ENCODE peak calls at places on chromosomes 3 and 15, in nine cellular contexts. One of them, this sample, is unnamed.
A peak's percentile ranks its signal among the peaks of the same experiment; 100 is the strongest.

GRCh38 chr15:31163769-31164572 is 62.4 kb upstream of the TRPM1 start:
- DNase-seq in amniotic stem cell: no peak
- DNase-seq in NCI-H1092: no peak
- DNase-seq in stimulated activated effector memory CD8-positive, alpha-beta T cell treated with anti-CD3 and anti-CD28 coated beads, Interleukin-12 subunit alpha, Interleukin-12 subunit beta, amount 100 ng/mL, for 72 hours: peak; percentile 25
- DNase-seq in fibroblast of the conjunctiva: no peak
- DNase-seq in endothelial cell: no peak
- DNase-seq in epithelial cell of esophagus: peak; percentile 91
- DNase-seq in esophagus squamous epithelium: no peak
- DNase-seq in AG09309: no peak
- DNase-seq in this sample: no peak

GRCh38 chr3:5758699-5759098 is 571.2 kb downstream of the EDEM1 start:
- DNase-seq in amniotic stem cell: no peak
- DNase-seq in NCI-H1092: no peak
- DNase-seq in stimulated activated effector memory CD8-positive, alpha-beta T cell treated with anti-CD3 and anti-CD28 coated beads, Interleukin-12 subunit alpha, Interleukin-12 subunit beta, amount 100 ng/mL, for 72 hours: no peak
- DNase-seq in fibroblast of the conjunctiva: no peak
- DNase-seq in endothelial cell: no peak
- DNase-seq in epithelial cell of esophagus: no peak
- DNase-seq in esophagus squamous epithelium: no peak
- DNase-seq in AG09309: no peak
- DNase-seq in this sample: no peak

GRCh38 chr3:39255503-39256325 is 24.1 kb downstream of the CX3CR1 start:
- DNase-seq in amniotic stem cell: no peak
- DNase-seq in NCI-H1092: no peak
- DNase-seq in stimulated activated effector memory CD8-positive, alpha-beta T cell treated with anti-CD3 and anti-CD28 coated beads, Interleukin-12 subunit alpha, Interleukin-12 subunit beta, amount 100 ng/mL, for 72 hours: peak; percentile 44
- DNase-seq in fibroblast of the conjunctiva: no peak
- DNase-seq in endothelial cell: no peak
- DNase-seq in epithelial cell of esophagus: peak; percentile 31
- DNase-seq in esophagus squamous epithelium: peak; percentile 19
- DNase-seq in AG09309: no peak
- DNase-seq in this sample: no peak

GRCh38 chr15:98923159-98923558 is 84.4 kb downstream of the PGPEP1L start:
- DNase-seq in amniotic stem cell: no peak
- DNase-seq in NCI-H1092: no peak
- DNase-seq in stimulated activated effector memory CD8-positive, alpha-beta T cell treated with anti-CD3 and anti-CD28 coated beads, Interleukin-12 subunit alpha, Interleukin-12 subunit beta, amount 100 ng/mL, for 72 hours: no peak
- DNase-seq in fibroblast of the conjunctiva: no peak
- DNase-seq in endothelial cell: no peak
- DNase-seq in epithelial cell of esophagus: no peak
- DNase-seq in esophagus squamous epithelium: no peak
- DNase-seq in AG09309: no peak
- DNase-seq in this sample: no peak

GRCh38 chr3:22960326-22960984 is 242.7 kb upstream of the UBE2E2 start:
- DNase-seq in amniotic stem cell: peak; percentile 48
- DNase-seq in NCI-H1092: peak; percentile 3
- DNase-seq in stimulated activated effector memory CD8-positive, alpha-beta T cell treated with anti-CD3 and anti-CD28 coated beads, Interleukin-12 subunit alpha, Interleukin-12 subunit beta, amount 100 ng/mL, for 72 hours: no peak
- DNase-seq in fibroblast of the conjunctiva: peak; percentile 23
- DNase-seq in endothelial cell: peak; percentile 22
- DNase-seq in epithelial cell of esophagus: peak; percentile 52
- DNase-seq in esophagus squamous epithelium: no peak
- DNase-seq in AG09309: no peak
- DNase-seq in this sample: no peak

GRCh38 chr15:39133201-39133600 is 447.7 kb upstream of the THBS1 start:
- DNase-seq in amniotic stem cell: no peak
- DNase-seq in NCI-H1092: no peak
- DNase-seq in stimulated activated effector memory CD8-positive, alpha-beta T cell treated with anti-CD3 and anti-CD28 coated beads, Interleukin-12 subunit alpha, Interleukin-12 subunit beta, amount 100 ng/mL, for 72 hours: no peak
- DNase-seq in fibroblast of the conjunctiva: no peak
- DNase-seq in endothelial cell: no peak
- DNase-seq in epithelial cell of esophagus: peak; percentile 76
- DNase-seq in esophagus squamous epithelium: no peak
- DNase-seq in AG09309: peak; percentile 89
- DNase-seq in this sample: no peak

GRCh38 chr3:151835751-151836550 is 22.0 kb downstream of the AADAC start:
- DNase-seq in amniotic stem cell: no peak
- DNase-seq in NCI-H1092: no peak
- DNase-seq in stimulated activated effector memory CD8-positive, alpha-beta T cell treated with anti-CD3 and anti-CD28 coated beads, Interleukin-12 subunit alpha, Interleukin-12 subunit beta, amount 100 ng/mL, for 72 hours: no peak
- DNase-seq in fibroblast of the conjunctiva: no peak
- DNase-seq in endothelial cell: no peak
- DNase-seq in epithelial cell of esophagus: no peak
- DNase-seq in esophagus squamous epithelium: no peak
- DNase-seq in AG09309: no peak
- DNase-seq in this sample: no peak

GRCh38 chr3:16767006-16767405 is 117.7 kb upstream of the PLCL2 start:
- DNase-seq in amniotic stem cell: no peak
- DNase-seq in NCI-H1092: no peak
- DNase-seq in stimulated activated effector memory CD8-positive, alpha-beta T cell treated with anti-CD3 and anti-CD28 coated beads, Interleukin-12 subunit alpha, Interleukin-12 subunit beta, amount 100 ng/mL, for 72 hours: no peak
- DNase-seq in fibroblast of the conjunctiva: peak; percentile 10
- DNase-seq in endothelial cell: no peak
- DNase-seq in epithelial cell of esophagus: no peak
- DNase-seq in esophagus squamous epithelium: no peak
- DNase-seq in AG09309: no peak
- DNase-seq in this sample: no peak

GRCh38 chr3:43423142-43423541 is 136.8 kb downstream of the SNRK start:
- DNase-seq in amniotic stem cell: no peak
- DNase-seq in NCI-H1092: no peak
- DNase-seq in stimulated activated effector memory CD8-positive, alpha-beta T cell treated with anti-CD3 and anti-CD28 coated beads, Interleukin-12 subunit alpha, Interleukin-12 subunit beta, amount 100 ng/mL, for 72 hours: no peak
- DNase-seq in fibroblast of the conjunctiva: no peak
- DNase-seq in endothelial cell: no peak
- DNase-seq in epithelial cell of esophagus: no peak
- DNase-seq in esophagus squamous epithelium: no peak
- DNase-seq in AG09309: no peak
- DNase-seq in this sample: no peak

GRCh38 chr3:168952551-168952950 is 711.0 kb downstream of the MECOM start:
- DNase-seq in amniotic stem cell: no peak
- DNase-seq in NCI-H1092: no peak
- DNase-seq in stimulated activated effector memory CD8-positive, alpha-beta T cell treated with anti-CD3 and anti-CD28 coated beads, Interleukin-12 subunit alpha, Interleukin-12 subunit beta, amount 100 ng/mL, for 72 hours: no peak
- DNase-seq in fibroblast of the conjunctiva: peak; percentile 13
- DNase-seq in endothelial cell: no peak
- DNase-seq in epithelial cell of esophagus: peak; percentile 37
- DNase-seq in esophagus squamous epithelium: no peak
- DNase-seq in AG09309: no peak
- DNase-seq in this sample: peak; percentile 12

GRCh38 chr3:52733256-52733891 is 27.5 kb downstream of the SPCS1 start:
- DNase-seq in amniotic stem cell: no peak
- DNase-seq in NCI-H1092: no peak
- DNase-seq in stimulated activated effector memory CD8-positive, alpha-beta T cell treated with anti-CD3 and anti-CD28 coated beads, Interleukin-12 subunit alpha, Interleukin-12 subunit beta, amount 100 ng/mL, for 72 hours: no peak
- DNase-seq in fibroblast of the conjunctiva: no peak
- DNase-seq in endothelial cell: no peak
- DNase-seq in epithelial cell of esophagus: no peak
- DNase-seq in esophagus squamous epithelium: no peak
- DNase-seq in AG09309: no peak
- DNase-seq in this sample: no peak

GRCh38 chr3:127820871-127821853 is 1.2 kb downstream of the MGLL start:
- DNase-seq in amniotic stem cell: no peak
- DNase-seq in NCI-H1092: no peak
- DNase-seq in stimulated activated effector memory CD8-positive, alpha-beta T cell treated with anti-CD3 and anti-CD28 coated beads, Interleukin-12 subunit alpha, Interleukin-12 subunit beta, amount 100 ng/mL, for 72 hours: no peak
- DNase-seq in fibroblast of the conjunctiva: no peak
- DNase-seq in endothelial cell: no peak
- DNase-seq in epithelial cell of esophagus: no peak
- DNase-seq in esophagus squamous epithelium: no peak
- DNase-seq in AG09309: no peak
- DNase-seq in this sample: no peak

GRCh38 chr15:99732711-99733267 is 448 bp downstream of the LYSMD4 start:
- DNase-seq in amniotic stem cell: no peak
- DNase-seq in NCI-H1092: no peak
- DNase-seq in stimulated activated effector memory CD8-positive, alpha-beta T cell treated with anti-CD3 and anti-CD28 coated beads, Interleukin-12 subunit alpha, Interleukin-12 subunit beta, amount 100 ng/mL, for 72 hours: no peak
- DNase-seq in fibroblast of the conjunctiva: no peak
- DNase-seq in endothelial cell: peak; percentile 27
- DNase-seq in epithelial cell of esophagus: peak; percentile 36
- DNase-seq in esophagus squamous epithelium: no peak
- DNase-seq in AG09309: no peak
- DNase-seq in this sample: no peak

GRCh38 chr3:185572183-185572582 is 13.9 kb upstream of the SENP2 start:
- DNase-seq in amniotic stem cell: no peak
- DNase-seq in NCI-H1092: no peak
- DNase-seq in stimulated activated effector memory CD8-positive, alpha-beta T cell treated with anti-CD3 and anti-CD28 coated beads, Interleukin-12 subunit alpha, Interleukin-12 subunit beta, amount 100 ng/mL, for 72 hours: no peak
- DNase-seq in fibroblast of the conjunctiva: no peak
- DNase-seq in endothelial cell: no peak
- DNase-seq in epithelial cell of esophagus: no peak
- DNase-seq in esophagus squamous epithelium: no peak
- DNase-seq in AG09309: no peak
- DNase-seq in this sample: no peak

GRCh38 chr15:71485094-71485693 is 325.2 kb upstream of the NR2E3 start:
- DNase-seq in amniotic stem cell: no peak
- DNase-seq in NCI-H1092: no peak
- DNase-seq in stimulated activated effector memory CD8-positive, alpha-beta T cell treated with anti-CD3 and anti-CD28 coated beads, Interleukin-12 subunit alpha, Interleukin-12 subunit beta, amount 100 ng/mL, for 72 hours: no peak
- DNase-seq in fibroblast of the conjunctiva: no peak
- DNase-seq in endothelial cell: no peak
- DNase-seq in epithelial cell of esophagus: no peak
- DNase-seq in esophagus squamous epithelium: no peak
- DNase-seq in AG09309: no peak
- DNase-seq in this sample: no peak

GRCh38 chr3:155232605-155233004 is 60.9 kb downstream of the STRIT1 start:
- DNase-seq in amniotic stem cell: peak; percentile 55
- DNase-seq in NCI-H1092: no peak
- DNase-seq in stimulated activated effector memory CD8-positive, alpha-beta T cell treated with anti-CD3 and anti-CD28 coated beads, Interleukin-12 subunit alpha, Interleukin-12 subunit beta, amount 100 ng/mL, for 72 hours: no peak
- DNase-seq in fibroblast of the conjunctiva: peak; percentile 85
- DNase-seq in endothelial cell: no peak
- DNase-seq in epithelial cell of esophagus: peak; percentile 87
- DNase-seq in esophagus squamous epithelium: no peak
- DNase-seq in AG09309: peak; percentile 92
- DNase-seq in this sample: no peak

GRCh38 chr3:109369510-109369909 is 32.2 kb upstream of the DPPA4 start:
- DNase-seq in amniotic stem cell: no peak
- DNase-seq in NCI-H1092: no peak
- DNase-seq in stimulated activated effector memory CD8-positive, alpha-beta T cell treated with anti-CD3 and anti-CD28 coated beads, Interleukin-12 subunit alpha, Interleukin-12 subunit beta, amount 100 ng/mL, for 72 hours: no peak
- DNase-seq in fibroblast of the conjunctiva: no peak
- DNase-seq in endothelial cell: peak; percentile 26
- DNase-seq in epithelial cell of esophagus: no peak
- DNase-seq in esophagus squamous epithelium: no peak
- DNase-seq in AG09309: no peak
- DNase-seq in this sample: no peak

GRCh38 chr3:112333002-112333385 is at the start of gene CD200:
- DNase-seq in amniotic stem cell: no peak
- DNase-seq in NCI-H1092: peak; percentile 81
- DNase-seq in stimulated activated effector memory CD8-positive, alpha-beta T cell treated with anti-CD3 and anti-CD28 coated beads, Interleukin-12 subunit alpha, Interleukin-12 subunit beta, amount 100 ng/mL, for 72 hours: peak; percentile 64
- DNase-seq in fibroblast of the conjunctiva: peak; percentile 13
- DNase-seq in endothelial cell: peak; percentile 69
- DNase-seq in epithelial cell of esophagus: peak; percentile 20
- DNase-seq in esophagus squamous epithelium: no peak
- DNase-seq in AG09309: no peak
- DNase-seq in this sample: peak; percentile 70

This sample was measured in NCI-H1436.